ENCODE peak calls at places on chromosome 11, in four cellular contexts. Y is HT1080, O is NCI-H1092, M is erythroblast. U is an unnamed sample.

GRCh38 chr11:48170176-48170839 is 46.3 kb upstream of the OR4B1 start:
- DNase-seq in O (no peak), M (no peak), Y (no peak), U (peak)

GRCh38 chr11:1564535-1565172 is 7.4 kb downstream of the DUSP8 start:
- DNase-seq in Y (peak), O (no peak), M (peak), U (no peak)

GRCh38 chr11:72935705-72936104 is 121.5 kb downstream of the ATG16L2 start:
- DNase-seq in O (no peak), M (no peak), Y (no peak), U (no peak)

GRCh38 chr11:33774356-33775063 is at the start of gene FBXO3:
- DNase-seq in M (peak), O (peak), Y (peak), U (peak)

GRCh38 chr11:47148903-47149535 is 27.7 kb downstream of the ARFGAP2 start:
- DNase-seq in M (no peak), O (peak), Y (no peak), U (no peak)

GRCh38 chr11:84396521-84396920 is 1110.4 kb upstream of the CCDC90B start:
- DNase-seq in Y (no peak), M (no peak), O (no peak), U (no peak)

GRCh38 chr11:125123947-125124633 is 12.7 kb upstream of the TMEM218 start:
- DNase-seq in M (peak), Y (peak), O (peak), U (peak)

GRCh38 chr11:115499891-115500290 is 4.3 kb downstream of the CADM1 start:
- DNase-seq in O (no peak), Y (no peak), M (no peak), U (no peak)

GRCh38 chr11:32658639-32659406 is 75.2 kb downstream of the EIF3M start:
- DNase-seq in M (no peak), Y (peak), O (no peak), U (no peak)

GRCh38 chr11:120324932-120325810 is at the start of gene TLCD5:
- DNase-seq in M (no peak), Y (peak), O (peak), U (peak)

GRCh38 chr11:1307998-1308744 is 1.3 kb downstream of the TOLLIP start:
- DNase-seq in O (no peak), Y (no peak), M (peak), U (no peak)

GRCh38 chr11:131932584-131933360 is 562.4 kb downstream of the NTM start:
- DNase-seq in Y (no peak), M (no peak), O (peak), U (no peak)

GRCh38 chr11:64877390-64878222 is 815 bp downstream of the EHD1 start:
- DNase-seq in M (peak), O (no peak), Y (no peak), U (no peak)

GRCh38 chr11:59206635-59207034 is 6.1 kb downstream of the MPEG1 start:
- DNase-seq in M (peak), Y (peak), O (peak), U (peak)

GRCh38 chr11:44629732-44630345 is 64.4 kb downstream of the CD82 start:
- DNase-seq in M (no peak), Y (no peak), O (no peak), U (no peak)

GRCh38 chr11:71498091-71498490 is 29.0 kb upstream of the KRTAP5-7 start:
- DNase-seq in O (no peak), M (no peak), Y (no peak), U (no peak)

GRCh38 chr11:109644158-109644557 is 222.2 kb downstream of the C11orf87 start:
- DNase-seq in O (peak), M (no peak), Y (peak), U (no peak)

GRCh38 chr11:87466228-87466627 is 428.5 kb downstream of the TMEM135 start:
- DNase-seq in M (no peak), O (no peak), Y (no peak), U (no peak)